ENCODE peak calls at places on chromosomes 11 and 22, in four cellular contexts. L is retinal pigment epithelial cell, R is endothelial cell, P is mucosa of descending colon. J is an unnamed sample.

GRCh38 chr22:37664249-37665101 is 6.0 kb downstream of the PDXP start:
- DNase-seq in L (no peak), R (no peak), P (no peak), J (no peak)

GRCh38 chr22:17352798-17353197 is 16.5 kb upstream of the CECR2 start:
- DNase-seq in L (no peak), R (no peak), P (no peak), J (no peak)

GRCh38 chr22:22207845-22208564 is 36.6 kb upstream of the VPREB1 start:
- DNase-seq in L (peak; percentile 15), R (peak; percentile 87), P (peak; percentile 83), J (peak; percentile 93)

GRCh38 chr11:91773090-91773489 is 451.5 kb upstream of the FAT3 start:
- DNase-seq in L (no peak), R (peak; percentile 11), P (no peak), J (no peak)

GRCh38 chr11:2885017-2885675 is 429 bp downstream of the CDKN1C start:
- DNase-seq in L (no peak), R (peak; percentile 69), P (peak; percentile 58), J (peak; percentile 43)

GRCh38 chr11:71192629-71193028 is 59.7 kb downstream of the SHANK2 start:
- DNase-seq in L (no peak), R (no peak), P (no peak), J (no peak)

GRCh38 chr11:62013266-62014157 is 46.1 kb upstream of the FTH1 start:
- DNase-seq in L (no peak), R (no peak), P (peak; percentile 58), J (no peak)

GRCh38 chr11:72788250-72788649 is 5.6 kb downstream of the STARD10 start:
- DNase-seq in L (no peak), R (no peak), P (no peak), J (no peak)

GRCh38 chr11:62501432-62501891 is 45.1 kb downstream of the AHNAK start:
- DNase-seq in L (peak; percentile 68), R (no peak), P (no peak), J (no peak)

GRCh38 chr11:69436041-69436982 is 45.2 kb upstream of the LINC01488 start:
- DNase-seq in L (no peak), R (no peak), P (no peak), J (no peak)

GRCh38 chr11:111598546-111598945 is 3.7 kb upstream of the SIK2 start:
- DNase-seq in L (no peak), R (no peak), P (no peak), J (no peak)

GRCh38 chr22:48901324-48901723 is 926.3 kb downstream of the BRD1 start:
- DNase-seq in L (no peak), R (no peak), P (no peak), J (no peak)

GRCh38 chr22:40203568-40203967 is 25.8 kb downstream of the TNRC6B start:
- DNase-seq in L (no peak), R (no peak), P (no peak), J (peak; percentile 61)

GRCh38 chr22:44037519-44038370 is 13.6 kb downstream of the PARVB start:
- DNase-seq in L (peak; percentile 23), R (no peak), P (peak; percentile 20), J (no peak)

GRCh38 chr11:1054143-1055108 is 17.9 kb upstream of the MUC6 start:
- DNase-seq in L (no peak), R (no peak), P (peak; percentile 88), J (no peak)

GRCh38 chr22:46815896-46816721 is 53.7 kb downstream of the TBC1D22A start:
- DNase-seq in L (no peak), R (no peak), P (no peak), J (no peak)

GRCh38 chr11:100010393-100010792 is 676.7 kb upstream of the ARHGAP42 start:
- DNase-seq in L (no peak), R (peak; percentile 3), P (no peak), J (no peak)

GRCh38 chr11:81579339-81579738 is 1154.3 kb downstream of the FAM181B start:
- DNase-seq in L (no peak), R (no peak), P (no peak), J (no peak)

GRCh38 chr22:27809700-27810365 is 8.3 kb upstream of the MN1 start:
- DNase-seq in L (no peak), R (no peak), P (no peak), J (no peak)

DNA sequence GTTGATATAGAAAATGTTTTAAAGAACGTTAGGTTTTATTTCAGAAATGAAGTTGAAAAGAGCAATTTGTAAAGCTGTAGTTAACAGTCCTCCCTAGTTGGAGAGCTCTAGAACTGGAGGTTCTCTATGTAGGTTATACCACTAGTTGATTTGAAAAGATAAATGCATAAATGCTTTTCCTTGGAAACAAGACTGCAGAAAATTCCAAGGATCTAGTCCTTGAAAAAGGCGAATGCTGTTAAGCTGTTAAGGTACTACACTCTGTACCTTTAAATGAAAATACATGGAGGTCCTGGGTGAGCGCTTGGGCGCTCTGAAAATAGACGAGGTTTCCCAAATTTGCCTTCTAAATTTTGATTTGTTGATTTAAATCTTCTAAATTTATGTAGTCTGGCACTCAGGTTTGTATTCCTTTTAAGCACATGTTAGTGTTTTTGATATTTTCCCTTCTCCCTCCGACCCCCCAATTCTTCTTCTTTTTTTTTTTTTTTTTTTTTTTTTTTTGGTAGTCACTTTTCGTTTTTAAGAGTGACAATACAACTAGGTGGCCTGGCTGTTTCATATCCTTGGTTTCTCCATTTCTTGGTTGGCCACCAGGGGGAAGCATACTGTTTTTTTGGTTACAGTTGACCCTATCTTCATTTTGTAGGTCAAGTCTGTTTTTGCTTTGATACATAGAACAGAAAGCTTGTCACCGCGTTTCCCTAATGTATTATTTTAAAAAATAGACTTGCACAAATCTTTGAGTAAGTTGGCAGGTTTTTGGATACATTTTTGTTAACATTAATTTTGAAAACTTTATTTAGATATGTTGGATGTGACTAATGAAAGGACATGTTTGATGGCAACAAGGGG is 2.7 kb downstream of the NCR3LG1 start:
- DNase-seq in L (no peak), R (peak; percentile 77), P (peak; percentile 88), J (peak; percentile 87)
- TF ChIP-seq CTCF in L (peak; percentile 77), R (peak; percentile 76), P (peak; percentile 15), J (peak; percentile 80)

GRCh38 chr11:123707606-123708205 is 33.8 kb downstream of the ZNF202 start:
- DNase-seq in L (no peak), R (peak; percentile 73), P (peak; percentile 83), J (peak; percentile 79)
- TF ChIP-seq CTCF in L (peak; percentile 88), R (peak; percentile 50), P (no peak), J (peak; percentile 72)

GRCh38 chr22:19713650-19714319 is 518 bp upstream of the SEPTIN5 start:
- DNase-seq in L (no peak), R (no peak), P (no peak), J (no peak)
- TF ChIP-seq CTCF in L (no peak), R (no peak), P (no peak), J (no peak)

DNA sequence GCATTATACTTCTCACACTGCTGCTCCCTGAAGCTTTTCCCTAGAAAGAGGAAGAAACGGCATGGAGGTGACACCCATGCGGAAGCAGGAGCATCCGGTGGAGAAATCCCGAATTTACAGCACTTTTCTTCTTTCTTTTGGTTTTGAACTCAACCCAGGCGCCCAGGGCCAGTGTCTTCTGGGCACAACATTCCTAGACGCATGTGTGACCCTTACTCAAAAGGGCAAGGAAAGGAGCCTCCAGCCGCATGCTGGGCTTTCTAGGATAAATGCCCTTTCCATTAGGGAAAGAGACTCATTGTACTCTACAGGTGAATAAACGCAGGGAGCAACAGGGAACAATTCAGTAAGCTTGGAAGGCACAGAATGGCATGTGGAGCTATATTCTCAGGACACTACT is 19.5 kb downstream of the ADAMTS8 start:
- DNase-seq in L (no peak), R (no peak), P (no peak), J (no peak)
- TF ChIP-seq CTCF in L (no peak), R (no peak), P (no peak), J (no peak)

GRCh38 chr11:65498977-65499712 is at the start of gene MALAT1:
- DNase-seq in L (no peak), R (peak; percentile 93), P (peak; percentile 96), J (peak; percentile 92)

GRCh38 chr11:65498727-65498976 is 193 bp upstream of the MALAT1 start:
- DNase-seq in L (no peak), R (no peak), P (no peak), J (no peak)

GRCh38 chr11:65497141-65498041 is 1.5 kb upstream of the MALAT1 start:
- DNase-seq in L (peak; percentile 93), R (peak; percentile 99), P (peak; percentile 99), J (peak; percentile 99)

GRCh38 chr11:65499713-65500261 is 942 bp downstream of the MALAT1 start:
- DNase-seq in L (no peak), R (no peak), P (no peak), J (no peak)

DNA sequence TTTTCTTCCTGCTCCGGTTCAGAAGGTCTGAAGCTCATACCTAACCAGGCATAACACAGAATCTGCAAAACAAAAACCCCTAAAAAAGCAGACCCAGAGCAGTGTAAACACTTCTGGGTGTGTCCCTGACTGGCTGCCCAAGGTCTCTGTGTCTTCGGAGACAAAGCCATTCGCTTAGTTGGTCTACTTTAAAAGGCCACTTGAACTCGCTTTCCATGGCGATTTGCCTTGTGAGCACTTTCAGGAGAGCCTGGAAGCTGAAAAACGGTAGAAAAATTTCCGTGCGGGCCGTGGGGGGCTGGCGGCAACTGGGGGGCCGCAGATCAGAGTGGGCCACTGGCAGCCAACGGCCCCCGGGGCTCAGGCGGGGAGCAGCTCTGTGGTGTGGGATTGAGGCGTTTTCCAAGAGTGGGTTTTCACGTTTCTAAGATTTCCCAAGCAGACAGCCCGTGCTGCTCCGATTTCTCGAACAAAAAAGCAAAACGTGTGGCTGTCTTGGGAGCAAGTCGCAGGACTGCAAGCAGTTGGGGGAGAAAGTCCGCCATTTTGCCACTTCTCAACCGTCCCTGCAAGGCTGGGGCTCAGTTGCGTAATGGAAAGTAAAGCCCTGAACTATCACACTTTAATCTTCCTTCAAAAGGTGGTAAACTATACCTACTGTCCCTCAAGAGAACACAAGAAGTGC is 661 bp upstream of the MALAT1 start:
- DNase-seq in L (no peak), R (no peak), P (peak; percentile 73), J (peak; percentile 77)
- TF ChIP-seq CTCF in L (no peak), R (no peak), P (no peak), J (no peak)

DNA sequence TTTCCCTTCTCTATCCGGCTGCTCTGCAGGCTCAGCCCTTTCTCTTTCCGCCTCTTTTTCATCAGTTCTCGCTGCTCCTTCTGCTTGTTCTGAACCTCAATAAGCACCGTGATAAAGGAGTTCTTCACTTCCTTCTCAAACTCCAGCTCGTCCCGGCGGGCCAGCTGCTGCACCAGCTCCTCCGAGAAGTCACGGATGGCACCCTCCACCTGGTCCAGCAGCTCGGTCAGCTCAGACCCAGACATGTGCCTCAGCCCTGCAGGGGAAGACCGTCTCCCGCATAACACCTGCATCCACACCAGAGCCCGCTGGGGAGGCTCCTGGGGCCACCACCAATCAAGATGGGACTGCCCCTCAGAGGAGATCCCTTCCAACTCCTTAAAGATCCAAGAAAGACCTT is 40.2 kb downstream of the FEZ1 start:
- DNase-seq in L (no peak), R (no peak), P (no peak), J (no peak)
- TF ChIP-seq CTCF in L (no peak), R (no peak), P (no peak), J (no peak)